ENCODE peak calls at places on chromosomes 2 and 18, in nine cellular contexts. X is heart left ventricle; P is posterior cingulate gyrus; A is fibroblast of mammary gland; Z is ovary; L is skeletal muscle cell; Q is neural progenitor cell; B is stimulated activated CD4-positive, alpha-beta T cell treated with anti-CD3 and anti-CD28 coated beads, Interleukin-2, amount 100 ng/mL, for 48 hours; R is HEK293T. M is an unnamed sample.

GRCh38 chr2:111068435-111069058 is 52.2 kb upstream of the BCL2L11 start:
- DNase-seq in X (no peak), A (no peak), P (no peak), L (no peak), R (no peak), Q (no peak), Z (no peak), B (no peak), M (peak)

GRCh38 chr2:226694142-226694541 is 105.5 kb downstream of the IRS1 start:
- DNase-seq in A (no peak), R (no peak), Q (no peak), B (no peak), L (no peak), X (no peak), Z (no peak), P (no peak), M (no peak)

GRCh38 chr2:168686485-168687191 is 115.8 kb upstream of the NOSTRIN start:
- DNase-seq in R (no peak), X (no peak), P (no peak), B (no peak), L (no peak), Q (no peak), Z (no peak), A (peak), M (peak)

GRCh38 chr2:15672961-15673918 is 81.6 kb downstream of the DDX1 start:
- DNase-seq in X (no peak), L (peak), Q (no peak), R (no peak), P (no peak), A (no peak), Z (no peak), B (no peak), M (no peak)

GRCh38 chr2:79087785-79088364 is at the start of gene REG1B:
- DNase-seq in Q (no peak), X (no peak), L (no peak), P (no peak), Z (no peak), A (no peak), B (no peak), R (no peak), M (no peak)

GRCh38 chr2:176085861-176086771 is 2.4 kb upstream of the EVX2 start:
- DNase-seq in Z (no peak), P (no peak), A (peak), X (peak), R (no peak), B (no peak), Q (peak), L (no peak), M (peak)

GRCh38 chr2:230682546-230682945 is 30.1 kb upstream of the CAB39 start:
- DNase-seq in A (no peak), B (no peak), L (no peak), Q (no peak), Z (no peak), X (no peak), R (no peak), P (no peak), M (no peak)

GRCh38 chr18:79925656-79925979 is 25.8 kb downstream of the SLC66A2 start:
- DNase-seq in X (no peak), B (no peak), Q (no peak), Z (peak), A (no peak), P (peak), R (no peak), L (no peak), M (no peak)

GRCh38 chr2:35082072-35082471 is 1273.5 kb upstream of the CRIM1 start:
- DNase-seq in Q (no peak), R (no peak), P (no peak), Z (no peak), B (no peak), A (no peak), L (no peak), X (no peak), M (no peak)

GRCh38 chr18:62827397-62827796 is 112.1 kb downstream of the PHLPP1 start:
- DNase-seq in R (no peak), X (no peak), A (no peak), P (no peak), L (no peak), B (no peak), Z (no peak), Q (no peak), M (no peak)

GRCh38 chr18:13369756-13370510 is 151.4 kb downstream of the LDLRAD4 start:
- DNase-seq in Q (no peak), L (no peak), X (no peak), A (peak), Z (no peak), R (no peak), P (peak), B (no peak), M (no peak)

GRCh38 chr2:96315400-96316071 is 9.6 kb upstream of the ITPRIPL1 start:
- DNase-seq in Q (no peak), A (peak), R (no peak), Z (no peak), L (peak), P (no peak), B (no peak), X (no peak), M (peak)

GRCh38 chr2:890214-890613 is 60.4 kb upstream of the SNTG2 start:
- DNase-seq in X (no peak), R (no peak), L (no peak), Z (no peak), A (no peak), B (no peak), P (peak), Q (no peak), M (no peak)

GRCh38 chr18:56445422-56445821 is 193.0 kb downstream of the TXNL1 start:
- DNase-seq in A (no peak), P (no peak), X (no peak), R (no peak), Z (no peak), L (no peak), Q (no peak), B (no peak), M (no peak)

GRCh38 chr18:10213526-10213925 is 240.9 kb upstream of the APCDD1 start:
- DNase-seq in R (no peak), X (no peak), Q (no peak), B (no peak), P (no peak), A (peak), Z (no peak), L (no peak), M (peak)

GRCh38 chr2:239224249-239224605 is 176.6 kb downstream of the HDAC4 start:
- DNase-seq in Z (no peak), A (no peak), X (no peak), R (no peak), Q (no peak), L (no peak), P (no peak), B (no peak), M (no peak)

GRCh38 chr2:8491296-8492048 is 190.4 kb upstream of the ID2 start:
- DNase-seq in R (no peak), B (no peak), P (peak), Q (no peak), L (no peak), Z (peak), X (no peak), A (peak), M (no peak)

GRCh38 chr2:160254363-160254762 is 54.3 kb upstream of the ITGB6 start:
- DNase-seq in A (no peak), Z (no peak), P (no peak), B (no peak), X (no peak), L (no peak), Q (no peak), R (no peak), M (no peak)

GRCh38 chr2:203209538-203209937 is 29.3 kb upstream of the CYP20A1 start:
- DNase-seq in B (no peak), Q (no peak), L (no peak), R (no peak), P (no peak), Z (no peak), A (peak), X (no peak), M (no peak)

GRCh38 chr2:102790086-102790453 is 28.2 kb downstream of the TMEM182 start:
- DNase-seq in X (no peak), Z (no peak), A (no peak), B (no peak), Q (no peak), P (no peak), L (no peak), R (no peak), M (no peak)

GRCh38 chr18:10142496-10143160 is 228.8 kb downstream of the VAPA start:
- DNase-seq in A (peak), B (no peak), P (no peak), Q (no peak), Z (peak), R (no peak), X (no peak), L (no peak), M (no peak)

GRCh38 chr2:128448331-128449225 is 129.9 kb upstream of the HS6ST1 start:
- DNase-seq in L (no peak), Z (peak), B (no peak), A (no peak), X (no peak), R (no peak), Q (peak), P (no peak), M (no peak)

GRCh38 chr2:240992572-240993291 is 5.7 kb upstream of the SNED1 start:
- DNase-seq in A (no peak), L (no peak), Z (peak), X (no peak), R (no peak), B (no peak), Q (no peak), P (peak), M (no peak)

GRCh38 chr2:20173496-20174402 is 51.2 kb downstream of the SDC1 start:
- DNase-seq in R (no peak), Q (no peak), B (no peak), A (no peak), L (no peak), Z (no peak), P (no peak), X (no peak), M (no peak)

GRCh38 chr2:21096458-21096857 is 27.3 kb upstream of the TDRD15 start:
- DNase-seq in P (no peak), Q (no peak), R (no peak), B (no peak), L (no peak), A (no peak), X (no peak), Z (no peak), M (no peak)

GRCh38 chr2:144937066-144937465 is 417.1 kb upstream of the ZEB2 start:
- DNase-seq in Z (no peak), L (no peak), B (no peak), P (no peak), Q (no peak), A (no peak), X (no peak), R (no peak), M (no peak)

GRCh38 chr2:196544906-196545433 is 94.5 kb upstream of the CCDC150 start:
- DNase-seq in Z (no peak), L (peak), P (no peak), A (peak), X (no peak), R (no peak), Q (no peak), B (no peak), M (peak)

GRCh38 chr2:133774675-133775005 is 206.4 kb upstream of the NCKAP5 start:
- DNase-seq in Z (no peak), Q (no peak), R (no peak), B (no peak), L (no peak), P (no peak), X (no peak), A (no peak), M (no peak)

GRCh38 chr18:48929951-48930713 is 20.6 kb downstream of the SMAD7 start:
- DNase-seq in R (no peak), Z (peak), A (peak), P (no peak), Q (peak), L (no peak), B (no peak), X (no peak), M (no peak)

GRCh38 chr18:316391-316790 is 48.5 kb upstream of the THOC1 start:
- DNase-seq in B (no peak), X (no peak), P (no peak), Z (no peak), Q (no peak), R (no peak), L (no peak), A (peak), M (no peak)

GRCh38 chr2:15908371-15908770 is 32.0 kb upstream of the MYCN start:
- DNase-seq in P (no peak), R (no peak), L (no peak), B (no peak), Q (no peak), X (no peak), Z (no peak), A (no peak), M (no peak)

GRCh38 chr2:17515652-17516051 is 2.6 kb downstream of the RAD51AP2 start:
- DNase-seq in L (no peak), Z (no peak), P (no peak), B (no peak), Q (no peak), R (no peak), A (no peak), X (no peak), M (no peak)

GRCh38 chr2:41736105-41736567 is 311.7 kb upstream of the PKDCC start:
- DNase-seq in Z (no peak), Q (no peak), P (no peak), B (no peak), A (peak), X (no peak), L (no peak), R (no peak), M (peak)

GRCh38 chr2:73931531-73932500 is 5.1 kb downstream of the DGUOK start:
- DNase-seq in B (no peak), A (peak), P (no peak), X (no peak), R (no peak), Q (no peak), L (peak), Z (no peak), M (peak)